ENCODE peak calls at places on chromosomes 12 and 14, in five cellular contexts. K, R, O, B and Q are unnamed samples.

GRCh38 chr12:6073426-6073825 is 51.0 kb downstream of the VWF start:
- DNase-seq in R (no peak), K (no peak), O (no peak), B (no peak), Q (no peak)

GRCh38 chr12:99809921-99810320 is 162.4 kb downstream of the GARIN6 start:
- DNase-seq in K (no peak), O (no peak), B (no peak), R (no peak), Q (no peak)

GRCh38 chr12:130031571-130032189 is 127.9 kb upstream of the TMEM132D start:
- DNase-seq in R (peak), K (peak), O (peak), B (peak), Q (peak)

GRCh38 chr14:63737582-63738006 is 9.7 kb upstream of the SGPP1 start:
- DNase-seq in R (no peak), O (no peak), K (no peak), B (no peak), Q (no peak)

GRCh38 chr12:50734409-50735263 is 29.3 kb upstream of the ATF1 start:
- DNase-seq in O (peak), B (no peak), R (peak), K (peak), Q (peak)

GRCh38 chr14:84217066-84217465 is 1312.9 kb upstream of the FLRT2 start:
- DNase-seq in O (no peak), B (no peak), R (no peak), K (no peak), Q (no peak)

GRCh38 chr12:124964836-124965462 is 24.0 kb downstream of the DHX37 start:
- DNase-seq in K (no peak), B (no peak), R (no peak), O (no peak), Q (no peak)

GRCh38 chr12:33596061-33596460 is 156.4 kb upstream of the SYT10 start:
- DNase-seq in B (no peak), O (peak), K (no peak), R (no peak), Q (no peak)

GRCh38 chr12:57885207-57885606 is 38.7 kb upstream of the CTDSP2 start:
- DNase-seq in R (no peak), O (no peak), K (no peak), B (no peak), Q (no peak)

GRCh38 chr14:63573579-63573978 is 30.4 kb upstream of the PPP2R5E start:
- DNase-seq in R (no peak), B (no peak), K (no peak), O (peak), Q (peak)

GRCh38 chr14:68236525-68236924 is 416.9 kb downstream of the RAD51B start:
- DNase-seq in B (no peak), R (no peak), K (no peak), O (no peak), Q (no peak)

GRCh38 chr14:104889374-104889755 is 24.3 kb downstream of the CEP170B start:
- DNase-seq in O (no peak), K (no peak), B (no peak), R (no peak), Q (no peak)

GRCh38 chr12:41286426-41286825 is 98.3 kb downstream of the PDZRN4 start:
- DNase-seq in O (no peak), R (no peak), K (no peak), B (no peak), Q (peak)

GRCh38 chr12:57549909-57550627 is at the start of gene KIF5A:
- DNase-seq in B (no peak), O (peak), K (peak), R (peak), Q (no peak)

GRCh38 chr14:100717371-100717770 is 9.3 kb upstream of the DLK1 start:
- DNase-seq in O (no peak), B (no peak), R (no peak), K (no peak), Q (no peak)
- H2BK12ac ChIP-seq in O (no peak), B (no peak), R (no peak), K (peak), Q (no peak)

DNA sequence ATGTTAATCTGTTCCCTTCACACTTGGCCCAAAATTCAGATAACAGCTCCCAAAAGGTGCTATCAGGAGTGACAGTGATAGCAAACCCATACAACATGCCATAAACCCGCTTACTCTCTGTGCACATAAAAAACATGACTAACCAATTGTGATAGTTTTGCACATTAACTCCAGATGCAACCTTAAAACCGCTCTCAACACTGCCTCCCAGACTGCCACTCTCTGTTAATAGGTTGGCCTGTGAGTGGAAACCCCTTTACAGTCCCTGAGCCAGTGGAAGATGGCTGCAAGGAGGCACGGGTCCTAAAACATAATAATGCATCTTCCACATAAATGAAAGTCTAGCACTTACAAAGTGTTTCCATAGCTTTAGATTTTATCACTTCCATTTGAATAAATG is 12.0 kb upstream of the TMTC1 start:
- DNase-seq in K (no peak), R (no peak), O (no peak), B (no peak), Q (no peak)
- H2BK12ac ChIP-seq in K (no peak), R (no peak), O (no peak), B (no peak), Q (no peak)

GRCh38 chr12:96371787-96372699 is 28.2 kb downstream of the CDK17 start:
- DNase-seq in B (no peak), R (no peak), O (no peak), K (no peak), Q (no peak)

GRCh38 chr12:96375173-96375572 is 25.1 kb downstream of the CDK17 start:
- DNase-seq in O (no peak), B (no peak), R (no peak), K (no peak), Q (no peak)

GRCh38 chr12:96378319-96378718 is 21.9 kb downstream of the CDK17 start:
- DNase-seq in O (no peak), B (no peak), R (no peak), K (no peak), Q (no peak)

GRCh38 chr12:96376865-96377264 is 23.4 kb downstream of the CDK17 start:
- DNase-seq in O (no peak), B (no peak), R (no peak), K (no peak), Q (no peak)

GRCh38 chr12:96375841-96376249 is 24.4 kb downstream of the CDK17 start:
- DNase-seq in O (no peak), R (no peak), B (no peak), K (no peak), Q (no peak)
- H2BK12ac ChIP-seq in O (no peak), R (no peak), B (no peak), K (no peak), Q (no peak)

DNA sequence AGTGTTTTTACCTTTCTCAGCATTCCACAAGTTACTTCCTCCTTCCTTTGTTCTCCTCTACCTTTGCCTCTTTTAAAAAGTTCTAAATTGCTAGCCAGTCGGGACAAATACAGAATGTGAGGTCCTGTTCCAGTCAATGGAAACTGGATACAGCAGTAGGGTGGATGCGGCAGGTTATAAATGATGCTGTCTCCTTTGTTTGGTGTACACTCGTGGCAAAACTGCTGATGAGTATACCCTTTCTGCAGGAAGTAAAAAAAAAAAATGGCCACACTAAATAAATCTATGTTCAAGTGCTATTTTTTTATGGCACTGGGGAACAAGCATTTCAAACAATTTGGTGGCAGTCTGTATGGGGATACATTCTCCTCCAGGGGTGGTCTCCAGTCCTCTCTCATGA is 27.5 kb downstream of the KLRK1 start:
- DNase-seq in B (no peak), R (no peak), K (no peak), O (no peak), Q (no peak)
- H2BK12ac ChIP-seq in B (no peak), R (no peak), K (no peak), O (peak), Q (no peak)